ENCODE peak calls at places on chromosome 9, in nine cellular contexts. P is RWPE1, G is cerebellum, O is Kasumi-1, E is D341Med, C is T47D, H is RPMI7951, U is AG10803, Z is endothelial cell. F is an unnamed sample.

GRCh38 chr9:92721548-92721947 is 43.1 kb downstream of the BICD2 start:
- DNase-seq in P (no peak), G (no peak), O (no peak), E (no peak), C (no peak), H (no peak), U (no peak), Z (no peak), F (no peak)

GRCh38 chr9:75467141-75467540 is 378.8 kb downstream of the OSTF1 start:
- DNase-seq in P (no peak), G (no peak), O (no peak), E (no peak), C (no peak), H (no peak), U (no peak), Z (no peak), F (no peak)

GRCh38 chr9:89000973-89001916 is 10.0 kb downstream of the S1PR3 start:
- DNase-seq in P (peak; percentile 79), G (peak; percentile 83), O (peak; percentile 92), E (peak; percentile 81), C (peak; percentile 28), H (peak; percentile 72), U (peak; percentile 74), Z (peak; percentile 92), F (peak; percentile 88)

GRCh38 chr9:121960665-121961064 is 132.4 kb downstream of the TTLL11 start:
- DNase-seq in P (no peak), G (no peak), O (no peak), E (no peak), C (no peak), H (no peak), U (no peak), Z (no peak), F (no peak)

GRCh38 chr9:98085955-98086354 is 29.4 kb downstream of the NANS start:
- DNase-seq in P (no peak), G (no peak), O (no peak), E (no peak), C (no peak), H (no peak), U (no peak), Z (no peak), F (no peak)

GRCh38 chr9:137461663-137462395 is 2.7 kb upstream of the NSMF start:
- DNase-seq in P (peak; percentile 51), G (no peak), O (peak; percentile 22), E (no peak), C (no peak), H (no peak), U (peak; percentile 22), Z (no peak), F (no peak)

GRCh38 chr9:137744632-137745183 is 125.9 kb downstream of the EHMT1 start:
- DNase-seq in P (no peak), G (no peak), O (no peak), E (no peak), C (no peak), H (no peak), U (no peak), Z (no peak), F (no peak)

GRCh38 chr9:109856785-109857184 is 76.8 kb downstream of the PALM2AKAP2 start:
- DNase-seq in P (no peak), G (no peak), O (no peak), E (no peak), C (no peak), H (peak; percentile 62), U (peak; percentile 64), Z (no peak), F (peak; percentile 18)

GRCh38 chr9:125805057-125805456 is 57.9 kb downstream of the PBX3 start:
- DNase-seq in P (no peak), G (no peak), O (no peak), E (no peak), C (no peak), H (peak; percentile 12), U (peak; percentile 93), Z (no peak), F (peak; percentile 81)

GRCh38 chr9:128152133-128152780 is 3.0 kb downstream of the LCN2 start:
- DNase-seq in P (no peak), G (no peak), O (no peak), E (no peak), C (no peak), H (no peak), U (no peak), Z (no peak), F (no peak)

GRCh38 chr9:133874061-133874638 is 118.0 kb downstream of the VAV2 start:
- DNase-seq in P (peak; percentile 98), G (no peak), O (no peak), E (no peak), C (peak; percentile 64), H (peak; percentile 97), U (peak; percentile 45), Z (no peak), F (peak; percentile 62)

GRCh38 chr9:38423939-38424843 is at the start of gene IGFBPL1:
- DNase-seq in P (peak; percentile 65), G (peak; percentile 82), O (peak; percentile 18), E (peak; percentile 91), C (peak; percentile 78), H (no peak), U (no peak), Z (peak; percentile 51), F (peak; percentile 86)

GRCh38 chr9:1913931-1914330 is 101.2 kb upstream of the SMARCA2 start:
- DNase-seq in P (no peak), G (no peak), O (no peak), E (no peak), C (no peak), H (no peak), U (no peak), Z (no peak), F (no peak)

GRCh38 chr9:136960212-136960937 is 8.3 kb downstream of the LCN12 start:
- DNase-seq in P (no peak), G (no peak), O (no peak), E (no peak), C (no peak), H (no peak), U (no peak), Z (no peak), F (no peak)

GRCh38 chr9:129027224-129027684 is 877 bp downstream of the SH3GLB2 start:
- DNase-seq in P (no peak), G (no peak), O (no peak), E (no peak), C (no peak), H (no peak), U (no peak), Z (no peak), F (no peak)

GRCh38 chr9:114286146-114286679 is 36.7 kb upstream of the ORM1 start:
- DNase-seq in P (no peak), G (no peak), O (no peak), E (no peak), C (no peak), H (no peak), U (no peak), Z (no peak), F (no peak)

GRCh38 chr9:134536101-134536900 is 105.3 kb upstream of the COL5A1 start:
- DNase-seq in P (peak; percentile 52), G (no peak), O (no peak), E (no peak), C (no peak), H (peak; percentile 88), U (peak; percentile 83), Z (no peak), F (peak; percentile 85)

GRCh38 chr9:107260437-107261081 is 22.5 kb upstream of the RAD23B start:
- DNase-seq in P (no peak), G (no peak), O (no peak), E (no peak), C (no peak), H (peak; percentile 68), U (no peak), Z (no peak), F (no peak)

GRCh38 chr9:129332581-129332980 is 154.5 kb upstream of the IER5L start:
- DNase-seq in P (no peak), G (no peak), O (no peak), E (no peak), C (no peak), H (no peak), U (no peak), Z (no peak), F (no peak)

GRCh38 chr9:86034863-86035734 is 64.3 kb downstream of the GOLM1 start:
- DNase-seq in P (peak; percentile 57), G (peak; percentile 82), O (peak; percentile 67), E (peak; percentile 81), C (peak; percentile 21), H (peak; percentile 48), U (peak; percentile 45), Z (peak; percentile 69), F (peak; percentile 38)

GRCh38 chr9:136902259-136902821 is 16.0 kb downstream of the TRAF2 start:
- DNase-seq in P (peak; percentile 77), G (no peak), O (no peak), E (no peak), C (peak; percentile 97), H (peak; percentile 91), U (peak; percentile 68), Z (no peak), F (peak; percentile 88)

GRCh38 chr9:34072868-34073590 is 24.3 kb upstream of the UBAP2 start:
- DNase-seq in P (peak; percentile 87), G (no peak), O (no peak), E (no peak), C (no peak), H (peak; percentile 54), U (peak; percentile 86), Z (no peak), F (peak; percentile 84)

GRCh38 chr9:72675586-72675985 is 154.2 kb downstream of the TMC1 start:
- DNase-seq in P (peak; percentile 59), G (no peak), O (no peak), E (no peak), C (no peak), H (peak; percentile 2), U (peak; percentile 76), Z (no peak), F (peak; percentile 40)

GRCh38 chr9:135820661-135821060 is 86.7 kb downstream of the CAMSAP1 start:
- DNase-seq in P (no peak), G (no peak), O (no peak), E (no peak), C (no peak), H (no peak), U (no peak), Z (no peak), F (no peak)

GRCh38 chr9:100306283-100306682 is 46.5 kb downstream of the TEX10 start:
- DNase-seq in P (no peak), G (no peak), O (no peak), E (no peak), C (no peak), H (no peak), U (no peak), Z (no peak), F (no peak)

GRCh38 chr9:127225747-127226646 is 38.6 kb upstream of the GARNL3 start:
- DNase-seq in P (no peak), G (no peak), O (peak; percentile 9), E (no peak), C (no peak), H (peak; percentile 27), U (no peak), Z (no peak), F (no peak)

GRCh38 chr9:82421498-82421897 is 432.9 kb downstream of the SPATA31D1 start:
- DNase-seq in P (no peak), G (no peak), O (no peak), E (no peak), C (no peak), H (no peak), U (no peak), Z (no peak), F (no peak)

GRCh38 chr9:129665008-129665771 is at the start of gene PRRX2:
- DNase-seq in P (no peak), G (no peak), O (no peak), E (peak; percentile 79), C (peak; percentile 59), H (no peak), U (peak; percentile 82), Z (peak; percentile 51), F (peak; percentile 90)